ENCODE peak calls at places on chromosomes 7 and 10, in four cellular contexts. Z is heart left ventricle, T is adrenal gland, L is HCT116. M is an unnamed sample.
A peak's percentile ranks its signal among the peaks of the same experiment; 100 is the strongest.

GRCh38 chr10:74394416-74394969 is 243.5 kb downstream of the ADK start:
- DNase-seq in Z (no peak), T (no peak), L (no peak), M (no peak)

GRCh38 chr10:46523881-46524470 is 32.5 kb downstream of the GPRIN2 start:
- DNase-seq in L (peak; percentile 35), Z (no peak), T (peak; percentile 88), M (peak; percentile 18)

GRCh38 chr7:87038993-87039716 is 20.3 kb downstream of the ELAPOR2 start:
- DNase-seq in T (no peak), L (no peak), Z (no peak), M (no peak)

GRCh38 chr10:58827381-58827780 is 314.7 kb downstream of the BICC1 start:
- DNase-seq in Z (no peak), T (no peak), L (no peak), M (no peak)

GRCh38 chr10:53430127-53430891 is 657.7 kb upstream of the MBL2 start:
- DNase-seq in Z (no peak), L (no peak), T (no peak), M (no peak)

GRCh38 chr7:22429386-22429785 is 70.6 kb downstream of the STEAP1B start:
- DNase-seq in T (no peak), Z (no peak), L (no peak), M (no peak)

GRCh38 chr7:17239683-17240521 is 58.5 kb upstream of the AHR start:
- DNase-seq in L (peak; percentile 7), T (no peak), Z (no peak), M (no peak)

GRCh38 chr10:94103902-94104301 is 110.2 kb downstream of the PLCE1 start:
- DNase-seq in L (no peak), T (no peak), Z (no peak), M (no peak)

GRCh38 chr10:61937631-61938284 is 36.3 kb downstream of the ARID5B start:
- DNase-seq in L (no peak), Z (no peak), T (no peak), M (no peak)

GRCh38 chr10:102613761-102614160 is 30.5 kb upstream of the TRIM8 start:
- DNase-seq in Z (no peak), L (no peak), T (no peak), M (no peak)

GRCh38 chr7:17769918-17770317 is 170.4 kb downstream of the SNX13 start:
- DNase-seq in L (peak; percentile 59), Z (peak; percentile 42), T (peak; percentile 61), M (peak; percentile 61)

GRCh38 chr7:73738612-73739386 is at the start of gene ABHD11:
- DNase-seq in T (peak; percentile 99), Z (peak; percentile 97), L (peak; percentile 95), M (peak; percentile 100)
- TF ChIP-seq POLR2A in T (peak; percentile 70), Z (no peak), L (peak; percentile 87), M (peak; percentile 95)

GRCh38 chr10:50946991-50947781 is 61.8 kb upstream of the A1CF start:
- DNase-seq in Z (no peak), T (no peak), L (no peak), M (no peak)
- TF ChIP-seq POLR2A in Z (no peak), T (no peak), L (no peak), M (no peak)

GRCh38 chr7:143287935-143288826 is at the start of gene CASP2:
- DNase-seq in Z (peak; percentile 99), T (peak; percentile 99), L (peak; percentile 88), M (peak; percentile 99)
- TF ChIP-seq POLR2A in Z (no peak), T (no peak), L (peak; percentile 36), M (peak; percentile 78)

DNA sequence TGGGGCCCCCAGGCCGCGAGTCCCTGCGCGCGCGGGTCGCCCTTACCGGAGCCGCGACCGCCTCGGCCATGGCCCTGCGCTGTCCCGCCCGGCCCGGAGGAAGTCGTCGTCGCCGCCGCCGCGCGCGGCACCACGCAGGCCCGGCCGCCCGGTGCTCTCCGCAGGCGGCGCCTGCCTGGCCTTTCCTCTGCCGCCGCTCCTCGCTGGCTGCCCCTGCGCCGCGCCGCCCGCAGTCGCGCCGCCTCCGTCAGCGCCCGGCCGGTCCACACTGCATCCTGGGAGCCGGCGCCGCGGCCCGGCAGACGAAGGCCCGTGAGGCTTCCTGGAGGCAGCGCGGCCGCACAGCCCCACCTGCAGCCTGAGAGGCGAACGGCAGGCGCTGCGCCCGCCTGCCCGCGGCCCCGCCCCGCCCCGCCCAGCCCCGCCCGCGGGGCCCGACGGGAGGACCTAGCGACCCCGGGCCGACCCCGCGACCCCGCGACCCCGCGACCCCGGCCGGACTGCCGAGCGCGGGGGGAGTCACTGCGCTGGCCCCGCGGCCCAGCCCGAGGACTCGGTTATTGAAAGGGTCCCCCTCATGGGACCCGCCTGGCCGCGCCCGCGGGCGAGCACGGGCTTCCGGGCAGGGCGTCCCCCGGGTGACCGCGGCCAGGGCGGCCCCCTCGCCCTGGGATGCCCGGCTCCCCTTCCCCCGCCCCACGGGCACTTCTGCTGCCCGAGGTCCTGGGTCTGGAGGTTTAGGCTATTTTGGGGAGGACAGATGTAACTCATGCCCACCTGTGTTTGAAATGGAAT is at the start of gene ZNF746:
- DNase-seq in T (peak; percentile 79), Z (peak; percentile 78), L (peak; percentile 41), M (peak; percentile 85)
- TF ChIP-seq POLR2A in T (peak; percentile 51), Z (no peak), L (peak; percentile 64), M (no peak)

GRCh38 chr7:44496385-44496784 is 5.9 kb upstream of the NUDCD3 start:
- DNase-seq in Z (no peak), T (no peak), L (no peak), M (no peak)

GRCh38 chr7:44494960-44495359 is 4.5 kb upstream of the NUDCD3 start:
- DNase-seq in T (no peak), L (no peak), Z (no peak), M (no peak)

GRCh38 chr7:44497151-44498013 is 6.9 kb upstream of the NUDCD3 start:
- DNase-seq in T (no peak), Z (no peak), L (no peak), M (no peak)

DNA sequence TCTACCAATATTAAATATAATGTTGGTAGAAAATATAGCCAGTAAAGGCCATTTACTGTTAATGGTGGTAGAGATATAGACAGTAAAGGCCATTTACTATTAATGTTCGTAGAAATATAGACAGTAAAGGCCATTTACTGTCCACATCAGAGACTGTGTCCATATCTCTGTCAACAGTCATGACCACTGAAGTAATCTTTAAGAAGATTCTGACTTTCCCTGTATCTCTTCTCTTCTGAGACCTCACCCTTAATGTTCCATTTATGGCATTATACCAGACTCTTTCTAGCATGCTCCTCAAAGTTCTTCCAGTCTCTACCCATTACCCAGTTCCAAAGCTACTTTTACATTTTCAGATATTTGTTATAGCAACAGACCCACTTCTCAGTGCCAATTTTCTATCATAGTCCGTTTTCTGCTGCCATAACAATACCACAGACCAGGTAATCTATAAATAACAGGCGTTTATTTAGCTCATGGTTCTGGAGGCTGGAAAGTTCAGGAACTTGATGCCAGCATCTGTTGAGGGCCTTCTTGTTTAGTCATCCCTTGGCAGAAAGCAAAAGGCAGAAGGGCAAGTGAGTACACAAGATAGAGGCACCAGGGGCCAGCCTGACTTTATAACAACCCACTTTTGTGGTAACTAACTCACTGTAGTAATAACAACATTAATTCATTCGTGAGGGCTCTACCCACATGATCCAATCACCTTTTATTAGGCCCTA is 7.9 kb upstream of the NUDCD3 start:
- DNase-seq in T (no peak), L (no peak), Z (no peak), M (no peak)
- TF ChIP-seq POLR2A in T (no peak), L (no peak), Z (no peak), M (no peak)

DNA sequence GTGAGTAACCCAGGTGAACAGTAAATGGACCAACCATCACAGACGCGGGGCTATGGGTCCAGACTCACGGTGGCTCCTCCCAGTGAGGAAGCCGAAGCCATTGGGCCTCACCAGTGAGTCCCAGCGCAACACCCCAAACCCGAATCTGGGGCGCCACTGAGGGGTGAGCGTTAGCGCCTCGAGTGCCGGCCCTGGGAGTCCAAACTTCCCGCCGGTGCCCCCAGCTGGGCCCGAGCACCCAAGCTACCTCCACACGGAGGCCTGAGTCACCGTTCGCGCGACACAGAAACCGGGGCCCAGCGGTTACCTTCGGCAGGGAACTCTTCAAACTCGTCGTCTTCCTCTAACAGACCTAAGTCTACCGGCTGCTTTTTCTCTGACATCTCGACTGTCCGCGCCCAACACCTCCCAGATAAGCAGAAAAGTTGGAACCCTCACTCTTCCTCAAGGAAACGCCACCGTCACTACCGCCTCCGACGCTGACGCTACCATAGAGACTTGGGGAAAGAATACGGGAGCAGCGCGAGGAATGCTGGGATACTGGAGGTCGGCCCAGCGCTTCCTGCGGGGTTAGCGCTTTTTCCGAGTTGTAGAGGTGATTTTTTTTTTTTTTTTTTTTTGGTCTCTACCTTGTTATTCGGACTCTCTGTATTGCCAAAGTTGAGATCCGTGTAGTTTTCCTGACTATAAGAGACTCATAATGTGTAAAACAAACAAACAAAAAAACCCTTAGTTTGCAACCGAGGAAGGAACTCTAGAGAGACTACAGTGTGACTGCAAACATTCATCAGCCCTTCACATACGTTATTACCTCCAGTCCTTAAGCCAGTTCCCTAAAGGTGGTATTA is at the start of gene SEM1:
- DNase-seq in L (peak; percentile 77), Z (peak; percentile 87), T (peak; percentile 86), M (peak; percentile 86)
- TF ChIP-seq POLR2A in L (peak; percentile 89), Z (no peak), T (no peak), M (peak; percentile 60)

M was measured in transverse colon.